ENCODE peak calls at places on chromosomes 16 and 17, in six cellular contexts. L is body of pancreas, F is colonic mucosa, O is cardiac muscle cell, Z is H1, W is left lung. V is an unnamed sample.

GRCh38 chr17:81550285-81550684 is 1.9 kb downstream of the FAAP100 start:
- DNase-seq in W (no peak), Z (no peak), O (no peak), F (no peak), L (no peak), V (no peak)

GRCh38 chr17:57305918-57306317 is 49.6 kb downstream of the MSI2 start:
- DNase-seq in O (no peak), W (no peak), L (no peak), F (no peak), Z (no peak), V (no peak)

GRCh38 chr17:17987901-17988300 is 15.2 kb downstream of the DRC3 start:
- DNase-seq in O (no peak), L (no peak), W (no peak), Z (no peak), F (no peak), V (no peak)

GRCh38 chr17:8186787-8187516 is 3.0 kb downstream of the BORCS6 start:
- DNase-seq in W (peak), O (peak), F (peak), Z (peak), L (peak), V (peak)

GRCh38 chr16:29729116-29729521 is 16.7 kb downstream of the C16orf54 start:
- DNase-seq in Z (no peak), O (peak), W (no peak), L (no peak), F (no peak), V (no peak)

GRCh38 chr16:50692999-50693781 is at the start of gene NOD2:
- DNase-seq in Z (peak), F (no peak), O (peak), L (peak), W (peak), V (no peak)

GRCh38 chr17:78137392-78138203 is 7.0 kb downstream of the TMC8 start:
- DNase-seq in O (no peak), F (no peak), W (no peak), Z (peak), L (no peak), V (no peak)

GRCh38 chr17:50018909-50019308 is 23.9 kb upstream of the DLX3 start:
- DNase-seq in L (no peak), W (no peak), O (no peak), F (no peak), Z (no peak), V (no peak)

GRCh38 chr17:30808785-30809286 is 15.7 kb downstream of the CRLF3 start:
- DNase-seq in W (no peak), O (no peak), F (no peak), L (no peak), Z (no peak), V (no peak)

GRCh38 chr16:57471852-57472664 is 9.6 kb downstream of the POLR2C start:
- DNase-seq in W (no peak), Z (peak), L (peak), F (peak), O (no peak), V (no peak)

GRCh38 chr17:38447502-38448095 is 19.3 kb downstream of the ARHGAP23 start:
- DNase-seq in L (no peak), F (no peak), Z (no peak), W (no peak), O (no peak), V (no peak)

GRCh38 chr17:1193300-1193699 is 13.5 kb upstream of the ABR start:
- DNase-seq in F (no peak), Z (no peak), O (no peak), L (no peak), W (no peak), V (no peak)

GRCh38 chr16:9090101-9090959 is 1.1 kb upstream of the HAPSTR1 start:
- DNase-seq in F (peak), O (no peak), Z (peak), L (peak), W (peak), V (peak)

GRCh38 chr17:83151442-83152220 is 72.2 kb downstream of the METRNL start:
- DNase-seq in F (no peak), W (no peak), Z (no peak), L (no peak), O (no peak), V (no peak)

GRCh38 chr17:80964859-80965580 is 26.6 kb upstream of the CHMP6 start:
- DNase-seq in W (no peak), Z (no peak), F (no peak), O (no peak), L (no peak), V (no peak)

GRCh38 chr17:72661093-72661944 is 431.2 kb downstream of the SLC39A11 start:
- DNase-seq in L (peak), W (no peak), O (no peak), F (no peak), Z (no peak), V (peak)

GRCh38 chr16:23700509-23700908 is 12.5 kb downstream of the ERN2 start:
- DNase-seq in W (no peak), L (no peak), Z (peak), O (no peak), F (no peak), V (no peak)

GRCh38 chr17:21157586-21158370 is 31.0 kb downstream of the DHRS7B start:
- DNase-seq in Z (no peak), W (no peak), O (no peak), L (no peak), F (no peak), V (no peak)

GRCh38 chr16:77675464-77676324 is 46.6 kb upstream of the NUDT7 start:
- DNase-seq in O (peak), Z (peak), F (peak), W (peak), L (peak), V (peak)

GRCh38 chr16:73026754-73027654 is 20.9 kb downstream of the ZFHX3 start:
- DNase-seq in W (no peak), O (no peak), F (no peak), L (peak), Z (no peak), V (no peak)

GRCh38 chr16:13186813-13187212 is 285.4 kb downstream of the SHISA9 start:
- DNase-seq in W (no peak), L (peak), O (no peak), F (no peak), Z (no peak), V (no peak)

GRCh38 chr16:86365513-86366040 is 144.8 kb upstream of the FOXF1 start:
- DNase-seq in L (no peak), W (no peak), F (no peak), Z (no peak), O (no peak), V (no peak)

GRCh38 chr17:82324566-82325285 is 7.3 kb upstream of the CD7 start:
- DNase-seq in W (no peak), L (no peak), O (no peak), F (no peak), Z (no peak), V (no peak)

GRCh38 chr17:45688353-45688752 is 95.8 kb upstream of the CRHR1 start:
- DNase-seq in W (no peak), F (no peak), L (no peak), O (no peak), Z (no peak), V (no peak)

GRCh38 chr17:42548070-42548837 is 4.5 kb upstream of the HSD17B1 start:
- DNase-seq in Z (peak), O (peak), W (peak), F (peak), L (peak), V (peak)

GRCh38 chr16:28161626-28162025 is 50.1 kb downstream of the XPO6 start:
- DNase-seq in L (no peak), Z (no peak), O (peak), F (no peak), W (no peak), V (no peak)

GRCh38 chr17:77808663-77809425 is 149.7 kb upstream of the TNRC6C start:
- DNase-seq in O (no peak), Z (no peak), F (no peak), L (no peak), W (no peak), V (no peak)

GRCh38 chr17:72255481-72255880 is 134.7 kb downstream of the SOX9 start:
- DNase-seq in L (no peak), F (peak), W (no peak), Z (no peak), O (no peak), V (no peak)

GRCh38 chr16:53817117-53817516 is 113.2 kb downstream of the FTO start:
- DNase-seq in O (peak), W (peak), Z (no peak), L (no peak), F (no peak), V (no peak)

GRCh38 chr17:64214950-64215349 is 48.1 kb downstream of the TEX2 start:
- DNase-seq in F (no peak), W (no peak), L (no peak), Z (no peak), O (no peak), V (no peak)

GRCh38 chr16:14559809-14560227 is 70.2 kb downstream of the PARN start:
- DNase-seq in L (peak), O (peak), W (peak), F (no peak), Z (no peak), V (peak)

GRCh38 chr17:48603959-48604769 is 622 bp downstream of the HOXB6 start:
- DNase-seq in L (no peak), O (no peak), Z (no peak), F (peak), W (no peak), V (no peak)

GRCh38 chr17:65455972-65456343 is 105.5 kb downstream of the AXIN2 start:
- DNase-seq in F (peak), W (no peak), L (peak), O (peak), Z (peak), V (peak)

GRCh38 chr17:56602292-56603130 is 9.0 kb downstream of the NOG start:
- DNase-seq in W (no peak), F (no peak), O (no peak), L (no peak), Z (no peak), V (no peak)

GRCh38 chr16:29876186-29876577 is 13.2 kb upstream of the CDIPT start:
- DNase-seq in F (no peak), Z (no peak), L (no peak), O (no peak), W (no peak), V (no peak)

GRCh38 chr16:67886387-67886786 is 1.7 kb downstream of the NRN1L start:
- DNase-seq in F (no peak), Z (no peak), O (no peak), W (peak), L (no peak), V (no peak)
- TF ChIP-seq CTCF in F (no peak), Z (no peak), O (no peak), W (no peak), L (no peak), V (no peak)

GRCh38 chr16:3262517-3262916 is 6.1 kb upstream of the MEFV start:
- DNase-seq in O (no peak), Z (no peak), L (no peak), F (no peak), W (no peak), V (no peak)

GRCh38 chr16:3268294-3268693 is 11.9 kb upstream of the MEFV start:
- DNase-seq in O (no peak), Z (no peak), W (no peak), F (no peak), L (no peak), V (no peak)

GRCh38 chr16:3264137-3265036 is 8.0 kb upstream of the MEFV start:
- DNase-seq in O (peak), W (peak), F (peak), Z (peak), L (peak), V (peak)

GRCh38 chr16:3266873-3267537 is 10.6 kb upstream of the MEFV start:
- DNase-seq in O (peak), W (no peak), Z (no peak), L (no peak), F (no peak), V (no peak)
- H3K4me3 ChIP-seq in O (no peak), W (no peak), Z (no peak), L (no peak), F (no peak), V (no peak)

GRCh38 chr17:75765981-75766380 is 989 bp upstream of the GALK1 start:
- DNase-seq in Z (no peak), F (no peak), O (no peak), W (no peak), L (no peak), V (no peak)

GRCh38 chr17:75763269-75763607 is 1.8 kb downstream of the GALK1 start:
- DNase-seq in Z (no peak), L (no peak), W (no peak), F (no peak), O (no peak), V (no peak)

GRCh38 chr17:75763613-75764416 is 1.2 kb downstream of the GALK1 start:
- DNase-seq in L (no peak), F (no peak), W (no peak), Z (no peak), O (no peak), V (no peak)

GRCh38 chr17:75764711-75765421 is at the start of gene GALK1:
- DNase-seq in F (peak), W (peak), L (peak), Z (peak), O (peak), V (peak)

DNA sequence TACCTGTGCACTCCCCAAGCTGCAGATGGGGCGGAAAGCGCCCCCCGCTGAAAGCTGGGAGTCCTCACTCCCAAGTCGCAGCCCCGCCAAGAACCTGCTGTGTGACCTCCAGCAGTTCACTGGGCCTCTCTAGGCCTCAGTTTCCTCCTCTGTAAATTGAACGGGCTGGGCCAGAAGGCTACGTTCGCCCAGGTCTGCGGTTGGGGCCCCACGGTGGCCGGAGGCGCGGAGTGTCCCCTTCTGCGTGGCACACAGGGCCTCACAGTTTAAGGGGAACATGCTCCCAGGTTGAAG is 628 bp downstream of the GALK1 start:
- DNase-seq in Z (no peak), O (no peak), W (no peak), L (no peak), F (no peak), V (no peak)
- TF ChIP-seq CTCF in Z (no peak), O (no peak), W (peak), L (no peak), F (peak), V (no peak)

GRCh38 chr16:4918790-4919210 is 18.1 kb downstream of the PPL start:
- DNase-seq in L (peak), O (no peak), Z (no peak), F (no peak), W (peak), V (peak)
- H3K4me3 ChIP-seq in L (no peak), O (no peak), Z (no peak), F (no peak), W (no peak), V (no peak)

DNA sequence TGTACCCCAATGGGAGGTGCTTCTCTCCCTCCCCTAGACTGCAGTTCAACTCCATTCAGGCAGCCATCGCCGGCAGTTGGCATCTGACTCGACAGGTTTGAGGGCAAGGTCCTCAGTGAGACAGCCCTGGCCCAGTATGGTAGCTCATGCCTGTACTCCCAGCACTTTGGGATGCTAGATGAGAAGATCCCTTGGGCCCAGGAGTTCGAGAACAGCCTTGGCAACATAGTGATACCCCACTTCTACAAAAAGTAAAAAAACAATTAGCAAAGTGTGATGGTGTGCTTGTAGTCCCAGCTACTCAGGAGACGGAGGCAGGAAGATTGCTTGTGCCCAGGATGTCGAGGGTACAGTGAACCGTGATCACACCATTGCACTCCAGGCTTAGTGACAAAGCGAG is 12.1 kb downstream of the VPS35L start:
- DNase-seq in F (no peak), O (no peak), L (no peak), W (no peak), Z (peak), V (no peak)
- TF ChIP-seq CTCF in F (no peak), O (no peak), L (no peak), W (no peak), Z (no peak), V (no peak)

V was measured in prostate gland.